ENCODE peak calls at places on chromosome 15, in six cellular contexts. F, L, S, C, O and H are unnamed samples. For H3K4me1, the result is how much of the 10 kb centered on the place peaks cover.

GRCh38 chr15:63360170-63360569 is 21.5 kb downstream of the CA12 start:
- DNase-seq in F (no peak), L (no peak), S (no peak), C (no peak), O (no peak), H (no peak)

GRCh38 chr15:51718745-51719144 is 18.7 kb downstream of the LYSMD2 start:
- DNase-seq in F (no peak), L (no peak), S (no peak), C (no peak), O (no peak), H (no peak)

GRCh38 chr15:46120713-46121112 is 485.9 kb downstream of the SQOR start:
- DNase-seq in F (no peak), L (no peak), S (no peak), C (no peak), O (no peak), H (no peak)

GRCh38 chr15:50977157-50977556 is 68.7 kb downstream of the AP4E1 start:
- DNase-seq in F (peak), L (no peak), S (no peak), C (no peak), O (peak), H (peak)

GRCh38 chr15:93477188-93477587 is 388.2 kb upstream of the RGMA start:
- DNase-seq in F (no peak), L (no peak), S (no peak), C (no peak), O (no peak), H (no peak)

GRCh38 chr15:48644498-48644826 is 1.0 kb downstream of the FBN1 start:
- DNase-seq in F (peak), L (no peak), S (peak), C (no peak), O (peak), H (no peak)

GRCh38 chr15:29089731-29090616 is 179.6 kb downstream of the NSMCE3 start:
- DNase-seq in F (peak), L (no peak), S (no peak), C (no peak), O (peak), H (peak)

GRCh38 chr15:45732544-45733130 is 97.8 kb downstream of the SQOR start:
- DNase-seq in F (no peak), L (no peak), S (no peak), C (peak), O (no peak), H (no peak)

GRCh38 chr15:80455668-80456442 is 51.7 kb downstream of the ARNT2 start:
- DNase-seq in F (peak), L (peak), S (peak), C (peak), O (peak), H (peak)

GRCh38 chr15:101176625-101177024 is 75.2 kb downstream of the CHSY1 start:
- DNase-seq in F (peak), L (no peak), S (peak), C (no peak), O (peak), H (peak)

GRCh38 chr15:33440911-33441310 is 130.1 kb downstream of the RYR3 start:
- DNase-seq in F (no peak), L (no peak), S (no peak), C (no peak), O (no peak), H (no peak)

GRCh38 chr15:55457401-55458022 is 49.2 kb downstream of the PIERCE2 start:
- DNase-seq in F (no peak), L (no peak), S (no peak), C (no peak), O (no peak), H (no peak)

GRCh38 chr15:77504310-77504709 is 83.6 kb downstream of the HMG20A start:
- DNase-seq in F (no peak), L (no peak), S (no peak), C (peak), O (no peak), H (no peak)

GRCh38 chr15:101618056-101618455 is 34.1 kb downstream of the TM2D3 start:
- DNase-seq in F (no peak), L (no peak), S (no peak), C (no peak), O (no peak), H (no peak)

GRCh38 chr15:40217166-40217785 is 21.6 kb upstream of the PAK6 start:
- DNase-seq in F (peak), L (peak), S (peak), C (peak), O (peak), H (peak)

GRCh38 chr15:81500081-81500480 is 126.1 kb upstream of the TMC3 start:
- DNase-seq in F (no peak), L (no peak), S (no peak), C (no peak), O (no peak), H (no peak)

GRCh38 chr15:51938286-51938685 is 33.3 kb downstream of the LEO1 start:
- DNase-seq in F (no peak), L (no peak), S (no peak), C (no peak), O (no peak), H (no peak)

GRCh38 chr15:39665629-39666245 is 84.9 kb downstream of the THBS1 start:
- DNase-seq in F (no peak), L (no peak), S (no peak), C (no peak), O (no peak), H (no peak)

GRCh38 chr15:85329561-85330421 is 50.6 kb upstream of the AKAP13 start:
- DNase-seq in F (peak), L (peak), S (peak), C (peak), O (peak), H (peak)

GRCh38 chr15:62187425-62187824 is 22.3 kb upstream of the C2CD4B start:
- DNase-seq in F (no peak), L (no peak), S (no peak), C (no peak), O (no peak), H (no peak)

GRCh38 chr15:81268881-81269601 is 54.9 kb downstream of the STARD5 start:
- DNase-seq in F (no peak), L (no peak), S (no peak), C (no peak), O (no peak), H (no peak)

GRCh38 chr15:35557012-35557411 is 11.0 kb upstream of the DPH6 start:
- DNase-seq in F (no peak), L (no peak), S (no peak), C (no peak), O (no peak), H (no peak)
- H3K4me1 ChIP-seq in F (under half), L (under half), S (under half), C (under half), O (under half), H (under half)

GRCh38 chr15:68620721-68621528 is 42.1 kb downstream of the CORO2B start:
- DNase-seq in F (peak), L (no peak), S (peak), C (peak), O (peak), H (peak)
- H3K4me3 ChIP-seq in F (no peak), L (no peak), S (peak), C (no peak), O (peak), H (peak)

GRCh38 chr15:87589134-87589533 is 667.4 kb downstream of the NTRK3 start:
- DNase-seq in F (no peak), L (no peak), S (no peak), C (no peak), O (no peak), H (no peak)

GRCh38 chr15:87591042-87591441 is 665.5 kb downstream of the NTRK3 start:
- DNase-seq in F (no peak), L (no peak), S (no peak), C (no peak), O (no peak), H (no peak)

GRCh38 chr15:87597346-87598052 is 659.0 kb downstream of the NTRK3 start:
- DNase-seq in F (no peak), L (no peak), S (no peak), C (no peak), O (no peak), H (no peak)

GRCh38 chr15:87591521-87591920 is 665.0 kb downstream of the NTRK3 start:
- DNase-seq in F (no peak), L (no peak), S (no peak), C (no peak), O (no peak), H (no peak)
- H3K9ac ChIP-seq in F (no peak), L (no peak), S (no peak), C (no peak), O (no peak), H (no peak)

GRCh38 chr15:64430000-64430735 is 30.2 kb upstream of the ZNF609 start:
- DNase-seq in F (peak), L (peak), S (peak), C (peak), O (peak), H (peak)
- H3K4me1 ChIP-seq in F (under half), L (under half), S (under half), C (under half), O (under half), H (under half)

GRCh38 chr15:74399100-74399499 is 31.7 kb upstream of the CYP11A1 start:
- DNase-seq in F (no peak), L (no peak), S (no peak), C (no peak), O (no peak), H (no peak)

GRCh38 chr15:74399511-74400312 is 32.3 kb upstream of the CYP11A1 start:
- DNase-seq in F (peak), L (no peak), S (peak), C (no peak), O (peak), H (no peak)

GRCh38 chr15:74402337-74402839 is 31.4 kb downstream of the SEMA7A start:
- DNase-seq in F (no peak), L (no peak), S (no peak), C (no peak), O (no peak), H (no peak)

GRCh38 chr15:74400915-74401757 is 32.6 kb downstream of the SEMA7A start:
- DNase-seq in F (no peak), L (peak), S (peak), C (no peak), O (peak), H (no peak)

DNA sequence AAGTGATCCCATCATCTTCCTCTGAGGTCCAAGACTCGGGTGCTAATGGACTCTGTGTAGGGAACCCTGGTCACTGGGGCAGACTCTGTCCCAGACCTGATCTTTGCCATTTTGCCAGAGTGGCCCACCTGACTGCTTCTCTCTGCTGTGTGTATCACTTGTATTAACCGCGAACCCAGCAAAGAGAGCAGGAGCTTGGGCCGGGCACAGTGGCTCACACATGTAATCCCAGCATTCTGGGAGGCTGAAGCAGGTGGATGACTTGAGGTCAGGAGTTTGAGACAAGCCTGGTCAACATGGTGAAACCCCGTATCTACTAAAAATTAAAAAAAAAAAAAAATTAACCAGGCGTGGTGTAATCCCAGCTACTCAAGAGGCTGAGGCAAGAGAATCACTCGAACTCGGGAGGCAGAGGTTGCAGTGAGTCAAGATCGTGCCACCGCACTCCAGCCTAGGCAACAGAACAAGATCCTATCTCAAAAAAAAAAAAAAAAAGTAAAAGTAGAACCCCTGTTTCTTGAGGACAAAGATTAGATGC is 32.9 kb upstream of the CYP11A1 start:
- DNase-seq in F (no peak), L (no peak), S (peak), C (no peak), O (peak), H (no peak)
- H3K4me3 ChIP-seq in F (no peak), L (peak), S (no peak), C (no peak), O (no peak), H (no peak)

GRCh38 chr15:78740904-78741274 is 70.4 kb downstream of the ADAMTS7 start:
- DNase-seq in F (no peak), L (no peak), S (no peak), C (no peak), O (no peak), H (no peak)

GRCh38 chr15:78734441-78735064 is 76.7 kb downstream of the ADAMTS7 start:
- DNase-seq in F (no peak), L (no peak), S (no peak), C (no peak), O (no peak), H (no peak)

GRCh38 chr15:78739206-78739605 is 72.1 kb downstream of the ADAMTS7 start:
- DNase-seq in F (no peak), L (no peak), S (no peak), C (peak), O (no peak), H (no peak)

GRCh38 chr15:78737187-78737820 is 74.0 kb downstream of the ADAMTS7 start:
- DNase-seq in F (no peak), L (no peak), S (no peak), C (no peak), O (no peak), H (no peak)

DNA sequence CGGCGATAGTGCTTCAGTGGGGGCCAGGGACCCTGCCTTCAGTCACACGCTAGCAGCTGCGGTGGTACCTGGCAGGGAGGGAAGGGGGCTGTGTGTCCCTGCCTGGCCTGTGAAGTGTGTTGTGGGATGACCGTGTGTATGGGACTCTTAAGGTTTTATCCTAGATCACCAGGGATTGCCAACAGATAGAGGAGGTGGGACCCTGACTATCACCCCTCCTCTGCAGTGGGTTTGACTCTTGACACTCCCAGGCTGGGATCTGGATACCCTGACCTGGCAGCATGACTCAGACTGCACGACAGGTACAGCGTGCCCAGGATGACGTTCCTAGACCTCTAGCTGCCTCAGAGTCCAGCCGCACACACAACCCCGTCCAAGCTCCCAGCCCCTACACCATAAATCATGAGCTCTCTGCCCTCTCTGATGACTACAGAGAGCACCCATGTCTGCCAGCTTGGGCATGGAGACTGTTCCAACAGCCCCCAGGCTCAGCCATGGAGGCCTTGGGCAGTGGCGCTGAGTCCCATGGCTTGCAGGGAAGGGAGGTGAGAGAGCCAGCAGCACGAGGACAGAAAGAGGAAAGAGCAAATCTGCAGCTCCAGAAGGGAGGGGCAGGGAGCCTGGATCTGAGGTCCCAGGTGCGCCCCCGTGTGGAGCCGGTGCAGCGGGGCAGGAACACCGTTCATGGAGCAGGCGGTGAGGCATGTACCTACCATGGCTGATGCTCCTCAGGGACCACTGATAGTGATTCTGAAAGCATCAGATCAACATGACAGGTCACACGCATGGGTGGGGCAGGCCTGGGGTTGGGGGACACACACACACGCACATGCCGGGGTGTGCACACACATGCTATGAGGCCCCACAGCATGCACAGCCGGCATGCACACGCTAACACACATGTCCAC is 71.0 kb downstream of the ADAMTS7 start:
- DNase-seq in F (peak), L (no peak), S (peak), C (peak), O (no peak), H (peak)
- H3K9ac ChIP-seq in F (no peak), L (no peak), S (no peak), C (no peak), O (no peak), H (no peak)

GRCh38 chr15:60390231-60390630 is 7.6 kb downstream of the ANXA2 start:
- DNase-seq in F (no peak), L (no peak), S (peak), C (no peak), O (peak), H (peak)
- H3K4me1 ChIP-seq in F (under half), L (under half), S (half or more), C (under half), O (under half), H (half or more)

GRCh38 chr15:68298882-68299381 is 21.4 kb downstream of the FEM1B start:
- DNase-seq in F (no peak), L (peak), S (peak), C (peak), O (no peak), H (peak)
- H3K4me3 ChIP-seq in F (no peak), L (peak), S (peak), C (no peak), O (peak), H (peak)

GRCh38 chr15:73367624-73368300 is 996 bp downstream of the HCN4 start:
- DNase-seq in F (no peak), L (no peak), S (peak), C (no peak), O (no peak), H (peak)
- H3K9ac ChIP-seq in F (no peak), L (no peak), S (no peak), C (no peak), O (no peak), H (no peak)

GRCh38 chr15:89058376-89058775 is 29.9 kb upstream of the ABHD2 start:
- DNase-seq in F (no peak), L (no peak), S (no peak), C (no peak), O (no peak), H (no peak)
- H3K4me1 ChIP-seq in F (under half), L (under half), S (under half), C (under half), O (under half), H (under half)